ENCODE peak calls at places on chromosome 11, in four cellular contexts. L, J, U and N are unnamed samples.

GRCh38 chr11:395866-396265 is 1.9 kb downstream of the PKP3 start:
- DNase-seq in L (no peak), J (no peak), U (no peak), N (no peak)

GRCh38 chr11:20403059-20403458 is 15.5 kb downstream of the PRMT3 start:
- DNase-seq in L (no peak), J (no peak), U (no peak), N (no peak)

GRCh38 chr11:97722065-97722464 is 1298.7 kb upstream of the CNTN5 start:
- DNase-seq in L (peak; percentile 24), J (no peak), U (no peak), N (no peak)

GRCh38 chr11:5564259-5565019 is 16.1 kb upstream of the OR52H1 start:
- DNase-seq in L (no peak), J (no peak), U (no peak), N (no peak)

GRCh38 chr11:37786214-37786755 is 1188.2 kb upstream of the RAG2 start:
- DNase-seq in L (no peak), J (no peak), U (no peak), N (no peak)

GRCh38 chr11:11769782-11770181 is 72.0 kb upstream of the USP47 start:
- DNase-seq in L (no peak), J (no peak), U (no peak), N (no peak)

GRCh38 chr11:41522391-41522790 is 62.9 kb upstream of the LRRC4C start:
- DNase-seq in L (no peak), J (no peak), U (no peak), N (no peak)

GRCh38 chr11:67318239-67318555 is 14.9 kb downstream of the SSH3 start:
- DNase-seq in L (no peak), J (no peak), U (no peak), N (no peak)

GRCh38 chr11:11558352-11558751 is 63.5 kb downstream of the GALNT18 start:
- DNase-seq in L (no peak), J (no peak), U (no peak), N (no peak)

GRCh38 chr11:12864316-12865156 is 144.6 kb upstream of the RASSF10 start:
- DNase-seq in L (no peak), J (no peak), U (no peak), N (no peak)

GRCh38 chr11:65417221-65417701 is 5.3 kb upstream of the NEAT1 start:
- DNase-seq in L (no peak), J (no peak), U (peak; percentile 48), N (no peak)

GRCh38 chr11:128022007-128022368 is 565.4 kb downstream of the ETS1 start:
- DNase-seq in L (no peak), J (no peak), U (no peak), N (no peak)

GRCh38 chr11:134604886-134605285 is 192.8 kb upstream of the B3GAT1 start:
- DNase-seq in L (no peak), J (no peak), U (no peak), N (no peak)

GRCh38 chr11:27910186-27910941 is 197.6 kb downstream of the KIF18A start:
- DNase-seq in L (no peak), J (no peak), U (no peak), N (no peak)

GRCh38 chr11:92828576-92828975 is 140.9 kb upstream of the MTNR1B start:
- DNase-seq in L (no peak), J (no peak), U (no peak), N (no peak)

GRCh38 chr11:12007769-12008737 is at the start of gene DKK3:
- DNase-seq in L (no peak), J (no peak), U (peak; percentile 66), N (no peak)

GRCh38 chr11:37942081-37942480 is 1344.0 kb upstream of the RAG2 start:
- DNase-seq in L (no peak), J (no peak), U (no peak), N (no peak)

GRCh38 chr11:76805206-76805913 is 22.2 kb downstream of the TSKU start:
- DNase-seq in L (no peak), J (no peak), U (peak; percentile 37), N (no peak)

GRCh38 chr11:45920531-45921477 is 1.7 kb upstream of the LARGE2 start:
- DNase-seq in L (no peak), J (no peak), U (no peak), N (no peak)

GRCh38 chr11:119907122-119907933 is 178.3 kb upstream of the NECTIN1 start:
- DNase-seq in L (no peak), J (no peak), U (no peak), N (no peak)

GRCh38 chr11:16999116-16999515 is 15.1 kb downstream of the PLEKHA7 start:
- DNase-seq in L (no peak), J (no peak), U (no peak), N (no peak)

GRCh38 chr11:13923182-13923581 is 39.3 kb upstream of the SPON1 start:
- DNase-seq in L (no peak), J (no peak), U (no peak), N (peak; percentile 36)

GRCh38 chr11:117824571-117825537 is at the start of gene FXYD2:
- DNase-seq in L (no peak), J (no peak), U (no peak), N (no peak)

GRCh38 chr11:19459240-19459639 is 218.5 kb upstream of the E2F8 start:
- DNase-seq in L (no peak), J (no peak), U (no peak), N (no peak)

GRCh38 chr11:62875698-62876483 is 4.8 kb upstream of the SLC3A2 start:
- DNase-seq in L (peak; percentile 56), J (no peak), U (no peak), N (no peak)

GRCh38 chr11:13939952-13940610 is 22.4 kb upstream of the SPON1 start:
- DNase-seq in L (no peak), J (no peak), U (no peak), N (peak; percentile 44)

GRCh38 chr11:126698576-126698975 is 302.0 kb downstream of the KIRREL3 start:
- DNase-seq in L (no peak), J (no peak), U (no peak), N (no peak)

GRCh38 chr11:59802639-59803176 is 7.9 kb downstream of the MRPL16 start:
- DNase-seq in L (peak; percentile 51), J (no peak), U (no peak), N (peak; percentile 46)

GRCh38 chr11:68010058-68011041 is at the start of gene ALDH3B1:
- DNase-seq in L (peak; percentile 73), J (no peak), U (peak; percentile 72), N (peak; percentile 60)

GRCh38 chr11:12599408-12600143 is 74.6 kb upstream of the TEAD1 start:
- DNase-seq in L (peak; percentile 91), J (peak; percentile 2), U (peak; percentile 89), N (peak; percentile 40)

GRCh38 chr11:3885855-3886254 is 30.4 kb downstream of the STIM1 start:
- DNase-seq in L (no peak), J (no peak), U (no peak), N (peak; percentile 62)

GRCh38 chr11:66011239-66011784 is 496 bp upstream of the CST6 start:
- DNase-seq in L (no peak), J (no peak), U (no peak), N (peak; percentile 91)

GRCh38 chr11:292211-293121 is 3.5 kb downstream of the PGGHG start:
- DNase-seq in L (no peak), J (no peak), U (no peak), N (no peak)

GRCh38 chr11:74493816-74494630 is 499 bp upstream of the LIPT2 start:
- DNase-seq in L (no peak), J (peak; percentile 2), U (no peak), N (peak; percentile 22)

GRCh38 chr11:126834573-126834972 is 166.0 kb downstream of the KIRREL3 start:
- DNase-seq in L (no peak), J (no peak), U (no peak), N (no peak)

GRCh38 chr11:15969701-15970329 is 386.5 kb downstream of the SOX6 start:
- DNase-seq in L (no peak), J (peak; percentile 35), U (no peak), N (no peak)

GRCh38 chr11:67245046-67245445 is 21.2 kb upstream of the GRK2 start:
- DNase-seq in L (no peak), J (no peak), U (no peak), N (no peak)

GRCh38 chr11:76654980-76655379 is 15.6 kb downstream of the LRRC32 start:
- DNase-seq in L (no peak), J (no peak), U (no peak), N (no peak)

GRCh38 chr11:60130496-60130895 is 42.0 kb downstream of the MS4A2 start:
- DNase-seq in L (peak; percentile 55), J (no peak), U (no peak), N (peak; percentile 47)

GRCh38 chr11:95725169-95725568 is 64.4 kb downstream of the FAM76B start:
- DNase-seq in L (no peak), J (no peak), U (no peak), N (no peak)

GRCh38 chr11:95727630-95728029 is 62.0 kb downstream of the FAM76B start:
- DNase-seq in L (no peak), J (no peak), U (no peak), N (no peak)

GRCh38 chr11:95720219-95720618 is 69.4 kb downstream of the FAM76B start:
- DNase-seq in L (no peak), J (no peak), U (no peak), N (no peak)

GRCh38 chr11:95728790-95729189 is 60.8 kb downstream of the FAM76B start:
- DNase-seq in L (no peak), J (no peak), U (no peak), N (no peak)

GRCh38 chr11:95723353-95723942 is 66.1 kb downstream of the FAM76B start:
- DNase-seq in L (no peak), J (no peak), U (no peak), N (no peak)
- TF ChIP-seq SRF in L (no peak), J (no peak), U (no peak), N (no peak)

GRCh38 chr11:36619502-36619901 is 21.5 kb upstream of the RAG2 start:
- DNase-seq in L (no peak), J (no peak), U (no peak), N (no peak)
- TF ChIP-seq SRF in L (no peak), J (no peak), U (no peak), N (no peak)

GRCh38 chr11:116180806-116181600 is 591.8 kb downstream of the BUD13 start:
- DNase-seq in L (no peak), J (no peak), U (no peak), N (no peak)
- TF ChIP-seq SRF in L (no peak), J (no peak), U (no peak), N (no peak)

GRCh38 chr11:131811380-131811779 is 441.0 kb downstream of the NTM start:
- DNase-seq in L (no peak), J (no peak), U (no peak), N (no peak)
- TF ChIP-seq SRF in L (no peak), J (no peak), U (no peak), N (no peak)

GRCh38 chr11:125448136-125448535 is 47.9 kb downstream of the FEZ1 start:
- DNase-seq in L (no peak), J (no peak), U (no peak), N (peak; percentile 24)
- TF ChIP-seq SRF in L (no peak), J (no peak), U (no peak), N (no peak)

DNA sequence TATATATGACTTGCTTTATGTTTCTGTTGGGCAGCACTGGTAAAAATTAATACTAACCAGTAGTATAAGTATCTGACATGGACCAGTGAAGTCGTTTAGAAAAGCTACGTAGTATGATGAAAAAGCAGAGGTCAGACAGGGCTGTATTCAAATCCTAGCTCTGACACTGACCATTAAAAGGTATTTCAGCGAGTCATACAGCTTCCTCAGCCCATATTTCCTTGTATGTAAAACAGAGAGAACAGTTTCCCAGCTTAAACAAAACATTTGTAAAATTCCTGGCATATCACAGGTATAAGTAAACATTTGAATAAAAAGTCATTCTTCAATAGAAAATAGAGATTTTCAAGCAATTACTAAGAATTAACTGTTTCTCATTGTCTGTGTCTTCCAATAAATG is 4.2 kb downstream of the NOX4 start:
- DNase-seq in L (no peak), J (no peak), U (no peak), N (no peak)
- TF ChIP-seq SRF in L (no peak), J (no peak), U (no peak), N (no peak)

GRCh38 chr11:72230764-72231365 is 6.3 kb downstream of the INPPL1 start:
- DNase-seq in L (no peak), J (no peak), U (no peak), N (no peak)
- TF ChIP-seq SRF in L (no peak), J (no peak), U (no peak), N (no peak)